ENCODE peak calls at places on chromosome 5, in eight cellular contexts. One of them, this sample, is unnamed.

GRCh38 chr5:68343421-68343826 is 127.9 kb downstream of the PIK3R1 start:
- DNase-seq in MM.1S: peak
- DNase-seq in NCI-H345: no peak
- DNase-seq in activated T-cell treated with anti-CD3 and anti-CD28 coated beads, Interleukin-2, amount 50 U/mL, for 1 hour: no peak
- DNase-seq in Right ventricle myocardium superior: no peak
- DNase-seq in H7: no peak
- DNase-seq in adipocyte: peak
- DNase-seq in neural progenitor cell: no peak
- DNase-seq in this sample: no peak

GRCh38 chr5:142660196-142660595 is 25.7 kb downstream of the FGF1 start:
- DNase-seq in MM.1S: no peak
- DNase-seq in NCI-H345: no peak
- DNase-seq in activated T-cell treated with anti-CD3 and anti-CD28 coated beads, Interleukin-2, amount 50 U/mL, for 1 hour: no peak
- DNase-seq in Right ventricle myocardium superior: no peak
- DNase-seq in H7: no peak
- DNase-seq in adipocyte: no peak
- DNase-seq in neural progenitor cell: no peak
- DNase-seq in this sample: no peak

GRCh38 chr5:28779161-28779754 is 1740.9 kb upstream of the CDH9 start:
- DNase-seq in MM.1S: no peak
- DNase-seq in NCI-H345: peak
- DNase-seq in activated T-cell treated with anti-CD3 and anti-CD28 coated beads, Interleukin-2, amount 50 U/mL, for 1 hour: no peak
- DNase-seq in Right ventricle myocardium superior: no peak
- DNase-seq in H7: peak
- DNase-seq in adipocyte: no peak
- DNase-seq in neural progenitor cell: peak
- DNase-seq in this sample: no peak

GRCh38 chr5:93243481-93243880 is 337.5 kb downstream of the NR2F1-AS1 start:
- DNase-seq in MM.1S: no peak
- DNase-seq in NCI-H345: no peak
- DNase-seq in activated T-cell treated with anti-CD3 and anti-CD28 coated beads, Interleukin-2, amount 50 U/mL, for 1 hour: no peak
- DNase-seq in Right ventricle myocardium superior: no peak
- DNase-seq in H7: no peak
- DNase-seq in adipocyte: no peak
- DNase-seq in neural progenitor cell: no peak
- DNase-seq in this sample: no peak

GRCh38 chr5:1409386-1410110 is 35.7 kb downstream of the SLC6A3 start:
- DNase-seq in MM.1S: peak
- DNase-seq in NCI-H345: no peak
- DNase-seq in activated T-cell treated with anti-CD3 and anti-CD28 coated beads, Interleukin-2, amount 50 U/mL, for 1 hour: peak
- DNase-seq in Right ventricle myocardium superior: peak
- DNase-seq in H7: peak
- DNase-seq in adipocyte: peak
- DNase-seq in neural progenitor cell: peak
- DNase-seq in this sample: peak

GRCh38 chr5:92886751-92887150 is 694.3 kb downstream of the NR2F1-AS1 start:
- DNase-seq in MM.1S: peak
- DNase-seq in NCI-H345: no peak
- DNase-seq in activated T-cell treated with anti-CD3 and anti-CD28 coated beads, Interleukin-2, amount 50 U/mL, for 1 hour: no peak
- DNase-seq in Right ventricle myocardium superior: no peak
- DNase-seq in H7: no peak
- DNase-seq in adipocyte: no peak
- DNase-seq in neural progenitor cell: no peak
- DNase-seq in this sample: no peak

GRCh38 chr5:22850981-22851380 is 2.2 kb downstream of the CDH12 start:
- DNase-seq in MM.1S: no peak
- DNase-seq in NCI-H345: no peak
- DNase-seq in activated T-cell treated with anti-CD3 and anti-CD28 coated beads, Interleukin-2, amount 50 U/mL, for 1 hour: no peak
- DNase-seq in Right ventricle myocardium superior: no peak
- DNase-seq in H7: no peak
- DNase-seq in adipocyte: no peak
- DNase-seq in neural progenitor cell: no peak
- DNase-seq in this sample: no peak

GRCh38 chr5:81773574-81773973 is 22.7 kb upstream of the SSBP2 start:
- DNase-seq in MM.1S: peak
- DNase-seq in NCI-H345: no peak
- DNase-seq in activated T-cell treated with anti-CD3 and anti-CD28 coated beads, Interleukin-2, amount 50 U/mL, for 1 hour: no peak
- DNase-seq in Right ventricle myocardium superior: no peak
- DNase-seq in H7: no peak
- DNase-seq in adipocyte: no peak
- DNase-seq in neural progenitor cell: no peak
- DNase-seq in this sample: no peak

GRCh38 chr5:52864884-52865283 is 77.2 kb downstream of the ITGA1 start:
- DNase-seq in MM.1S: no peak
- DNase-seq in NCI-H345: no peak
- DNase-seq in activated T-cell treated with anti-CD3 and anti-CD28 coated beads, Interleukin-2, amount 50 U/mL, for 1 hour: no peak
- DNase-seq in Right ventricle myocardium superior: no peak
- DNase-seq in H7: no peak
- DNase-seq in adipocyte: peak
- DNase-seq in neural progenitor cell: no peak
- DNase-seq in this sample: no peak

GRCh38 chr5:151164687-151165392 is 7.3 kb upstream of the ANXA6 start:
- DNase-seq in MM.1S: peak
- DNase-seq in NCI-H345: peak
- DNase-seq in activated T-cell treated with anti-CD3 and anti-CD28 coated beads, Interleukin-2, amount 50 U/mL, for 1 hour: peak
- DNase-seq in Right ventricle myocardium superior: peak
- DNase-seq in H7: peak
- DNase-seq in adipocyte: peak
- DNase-seq in neural progenitor cell: peak
- DNase-seq in this sample: peak

GRCh38 chr5:120605325-120606079 is 141.4 kb downstream of the PRR16 start:
- DNase-seq in MM.1S: no peak
- DNase-seq in NCI-H345: no peak
- DNase-seq in activated T-cell treated with anti-CD3 and anti-CD28 coated beads, Interleukin-2, amount 50 U/mL, for 1 hour: no peak
- DNase-seq in Right ventricle myocardium superior: no peak
- DNase-seq in H7: no peak
- DNase-seq in adipocyte: peak
- DNase-seq in neural progenitor cell: no peak
- DNase-seq in this sample: no peak

GRCh38 chr5:168528521-168529360 is at the start of gene FBLL1:
- DNase-seq in MM.1S: no peak
- DNase-seq in NCI-H345: peak
- DNase-seq in activated T-cell treated with anti-CD3 and anti-CD28 coated beads, Interleukin-2, amount 50 U/mL, for 1 hour: no peak
- DNase-seq in Right ventricle myocardium superior: no peak
- DNase-seq in H7: peak
- DNase-seq in adipocyte: peak
- DNase-seq in neural progenitor cell: peak
- DNase-seq in this sample: peak

GRCh38 chr5:125237026-125237425 is 490.6 kb upstream of the ZNF608 start:
- DNase-seq in MM.1S: no peak
- DNase-seq in NCI-H345: no peak
- DNase-seq in activated T-cell treated with anti-CD3 and anti-CD28 coated beads, Interleukin-2, amount 50 U/mL, for 1 hour: no peak
- DNase-seq in Right ventricle myocardium superior: no peak
- DNase-seq in H7: peak
- DNase-seq in adipocyte: no peak
- DNase-seq in neural progenitor cell: no peak
- DNase-seq in this sample: no peak

GRCh38 chr5:132704875-132705274 is 31.1 kb downstream of the IL4 start:
- DNase-seq in MM.1S: no peak
- DNase-seq in NCI-H345: no peak
- DNase-seq in activated T-cell treated with anti-CD3 and anti-CD28 coated beads, Interleukin-2, amount 50 U/mL, for 1 hour: no peak
- DNase-seq in Right ventricle myocardium superior: no peak
- DNase-seq in H7: no peak
- DNase-seq in adipocyte: peak
- DNase-seq in neural progenitor cell: no peak
- DNase-seq in this sample: no peak

GRCh38 chr5:62385816-62386400 is 17.8 kb downstream of the DIMT1 start:
- DNase-seq in MM.1S: no peak
- DNase-seq in NCI-H345: no peak
- DNase-seq in activated T-cell treated with anti-CD3 and anti-CD28 coated beads, Interleukin-2, amount 50 U/mL, for 1 hour: no peak
- DNase-seq in Right ventricle myocardium superior: no peak
- DNase-seq in H7: no peak
- DNase-seq in adipocyte: no peak
- DNase-seq in neural progenitor cell: no peak
- DNase-seq in this sample: no peak

GRCh38 chr5:74801197-74801596 is 34.1 kb downstream of the NSA2 start:
- DNase-seq in MM.1S: no peak
- DNase-seq in NCI-H345: no peak
- DNase-seq in activated T-cell treated with anti-CD3 and anti-CD28 coated beads, Interleukin-2, amount 50 U/mL, for 1 hour: no peak
- DNase-seq in Right ventricle myocardium superior: no peak
- DNase-seq in H7: no peak
- DNase-seq in adipocyte: no peak
- DNase-seq in neural progenitor cell: no peak
- DNase-seq in this sample: no peak

GRCh38 chr5:159174511-159175168 is 34.7 kb downstream of the RNF145 start:
- DNase-seq in MM.1S: no peak
- DNase-seq in NCI-H345: no peak
- DNase-seq in activated T-cell treated with anti-CD3 and anti-CD28 coated beads, Interleukin-2, amount 50 U/mL, for 1 hour: no peak
- DNase-seq in Right ventricle myocardium superior: no peak
- DNase-seq in H7: no peak
- DNase-seq in adipocyte: no peak
- DNase-seq in neural progenitor cell: no peak
- DNase-seq in this sample: no peak

GRCh38 chr5:33513786-33514185 is 73.0 kb downstream of the TARS1 start:
- DNase-seq in MM.1S: no peak
- DNase-seq in NCI-H345: no peak
- DNase-seq in activated T-cell treated with anti-CD3 and anti-CD28 coated beads, Interleukin-2, amount 50 U/mL, for 1 hour: no peak
- DNase-seq in Right ventricle myocardium superior: no peak
- DNase-seq in H7: no peak
- DNase-seq in adipocyte: peak
- DNase-seq in neural progenitor cell: no peak
- DNase-seq in this sample: no peak

GRCh38 chr5:126605525-126605924 is 4.8 kb downstream of the PHAX start:
- DNase-seq in MM.1S: no peak
- DNase-seq in NCI-H345: no peak
- DNase-seq in activated T-cell treated with anti-CD3 and anti-CD28 coated beads, Interleukin-2, amount 50 U/mL, for 1 hour: no peak
- DNase-seq in Right ventricle myocardium superior: no peak
- DNase-seq in H7: no peak
- DNase-seq in adipocyte: no peak
- DNase-seq in neural progenitor cell: no peak
- DNase-seq in this sample: no peak

GRCh38 chr5:37839441-37840035 is 303 bp downstream of the GDNF start:
- DNase-seq in MM.1S: peak
- DNase-seq in NCI-H345: peak
- DNase-seq in activated T-cell treated with anti-CD3 and anti-CD28 coated beads, Interleukin-2, amount 50 U/mL, for 1 hour: no peak
- DNase-seq in Right ventricle myocardium superior: peak
- DNase-seq in H7: peak
- DNase-seq in adipocyte: peak
- DNase-seq in neural progenitor cell: peak
- DNase-seq in this sample: peak

GRCh38 chr5:60403343-60404006 is 296.5 kb downstream of the DEPDC1B start:
- DNase-seq in MM.1S: no peak
- DNase-seq in NCI-H345: no peak
- DNase-seq in activated T-cell treated with anti-CD3 and anti-CD28 coated beads, Interleukin-2, amount 50 U/mL, for 1 hour: no peak
- DNase-seq in Right ventricle myocardium superior: no peak
- DNase-seq in H7: no peak
- DNase-seq in adipocyte: no peak
- DNase-seq in neural progenitor cell: no peak
- DNase-seq in this sample: no peak

GRCh38 chr5:150402226-150402773 is 10.4 kb downstream of the CD74 start:
- DNase-seq in MM.1S: no peak
- DNase-seq in NCI-H345: no peak
- DNase-seq in activated T-cell treated with anti-CD3 and anti-CD28 coated beads, Interleukin-2, amount 50 U/mL, for 1 hour: no peak
- DNase-seq in Right ventricle myocardium superior: no peak
- DNase-seq in H7: peak
- DNase-seq in adipocyte: no peak
- DNase-seq in neural progenitor cell: no peak
- DNase-seq in this sample: no peak

GRCh38 chr5:129622531-129622930 is 125.4 kb upstream of the MINAR2 start:
- DNase-seq in MM.1S: no peak
- DNase-seq in NCI-H345: no peak
- DNase-seq in activated T-cell treated with anti-CD3 and anti-CD28 coated beads, Interleukin-2, amount 50 U/mL, for 1 hour: no peak
- DNase-seq in Right ventricle myocardium superior: no peak
- DNase-seq in H7: no peak
- DNase-seq in adipocyte: no peak
- DNase-seq in neural progenitor cell: no peak
- DNase-seq in this sample: no peak

GRCh38 chr5:6404129-6404528 is 25.8 kb upstream of the MED10 start:
- DNase-seq in MM.1S: peak
- DNase-seq in NCI-H345: no peak
- DNase-seq in activated T-cell treated with anti-CD3 and anti-CD28 coated beads, Interleukin-2, amount 50 U/mL, for 1 hour: no peak
- DNase-seq in Right ventricle myocardium superior: no peak
- DNase-seq in H7: no peak
- DNase-seq in adipocyte: no peak
- DNase-seq in neural progenitor cell: no peak
- DNase-seq in this sample: no peak

GRCh38 chr5:138180183-138180782 is 1.4 kb downstream of the KIF20A start:
- DNase-seq in MM.1S: peak
- DNase-seq in NCI-H345: peak
- DNase-seq in activated T-cell treated with anti-CD3 and anti-CD28 coated beads, Interleukin-2, amount 50 U/mL, for 1 hour: no peak
- DNase-seq in Right ventricle myocardium superior: no peak
- DNase-seq in H7: no peak
- DNase-seq in adipocyte: peak
- DNase-seq in neural progenitor cell: peak
- DNase-seq in this sample: no peak

GRCh38 chr5:57408714-57409113 is 73.9 kb downstream of the ACTBL2 start:
- DNase-seq in MM.1S: no peak
- DNase-seq in NCI-H345: no peak
- DNase-seq in activated T-cell treated with anti-CD3 and anti-CD28 coated beads, Interleukin-2, amount 50 U/mL, for 1 hour: no peak
- DNase-seq in Right ventricle myocardium superior: no peak
- DNase-seq in H7: no peak
- DNase-seq in adipocyte: peak
- DNase-seq in neural progenitor cell: no peak
- DNase-seq in this sample: no peak

GRCh38 chr5:53547226-53547625 is 13.2 kb upstream of the NDUFS4 start:
- DNase-seq in MM.1S: no peak
- DNase-seq in NCI-H345: no peak
- DNase-seq in activated T-cell treated with anti-CD3 and anti-CD28 coated beads, Interleukin-2, amount 50 U/mL, for 1 hour: no peak
- DNase-seq in Right ventricle myocardium superior: no peak
- DNase-seq in H7: no peak
- DNase-seq in adipocyte: no peak
- DNase-seq in neural progenitor cell: no peak
- DNase-seq in this sample: no peak

GRCh38 chr5:154084255-154084654 is 45.5 kb downstream of the MFAP3 start:
- DNase-seq in MM.1S: no peak
- DNase-seq in NCI-H345: no peak
- DNase-seq in activated T-cell treated with anti-CD3 and anti-CD28 coated beads, Interleukin-2, amount 50 U/mL, for 1 hour: no peak
- DNase-seq in Right ventricle myocardium superior: no peak
- DNase-seq in H7: no peak
- DNase-seq in adipocyte: no peak
- DNase-seq in neural progenitor cell: peak
- DNase-seq in this sample: no peak

GRCh38 chr5:147835386-147835798 is 3.9 kb upstream of the SPINK1 start:
- DNase-seq in MM.1S: no peak
- DNase-seq in NCI-H345: peak
- DNase-seq in activated T-cell treated with anti-CD3 and anti-CD28 coated beads, Interleukin-2, amount 50 U/mL, for 1 hour: no peak
- DNase-seq in Right ventricle myocardium superior: no peak
- DNase-seq in H7: no peak
- DNase-seq in adipocyte: peak
- DNase-seq in neural progenitor cell: no peak
- DNase-seq in this sample: no peak

GRCh38 chr5:10987881-10988504 is 227.0 kb upstream of the DAP start:
- DNase-seq in MM.1S: peak
- DNase-seq in NCI-H345: peak
- DNase-seq in activated T-cell treated with anti-CD3 and anti-CD28 coated beads, Interleukin-2, amount 50 U/mL, for 1 hour: peak
- DNase-seq in Right ventricle myocardium superior: peak
- DNase-seq in H7: peak
- DNase-seq in adipocyte: peak
- DNase-seq in neural progenitor cell: peak
- DNase-seq in this sample: peak

GRCh38 chr5:120464627-120465280 is 654 bp downstream of the PRR16 start:
- DNase-seq in MM.1S: no peak
- DNase-seq in NCI-H345: no peak
- DNase-seq in activated T-cell treated with anti-CD3 and anti-CD28 coated beads, Interleukin-2, amount 50 U/mL, for 1 hour: peak
- DNase-seq in Right ventricle myocardium superior: peak
- DNase-seq in H7: peak
- DNase-seq in adipocyte: peak
- DNase-seq in neural progenitor cell: peak
- DNase-seq in this sample: peak

GRCh38 chr5:173123416-173123815 is 20.9 kb upstream of the BNIP1 start:
- DNase-seq in MM.1S: no peak
- DNase-seq in NCI-H345: no peak
- DNase-seq in activated T-cell treated with anti-CD3 and anti-CD28 coated beads, Interleukin-2, amount 50 U/mL, for 1 hour: no peak
- DNase-seq in Right ventricle myocardium superior: no peak
- DNase-seq in H7: no peak
- DNase-seq in adipocyte: peak
- DNase-seq in neural progenitor cell: no peak
- DNase-seq in this sample: no peak

GRCh38 chr5:68112658-68113057 is 102.9 kb upstream of the PIK3R1 start:
- DNase-seq in MM.1S: no peak
- DNase-seq in NCI-H345: no peak
- DNase-seq in activated T-cell treated with anti-CD3 and anti-CD28 coated beads, Interleukin-2, amount 50 U/mL, for 1 hour: no peak
- DNase-seq in Right ventricle myocardium superior: no peak
- DNase-seq in H7: no peak
- DNase-seq in adipocyte: no peak
- DNase-seq in neural progenitor cell: no peak
- DNase-seq in this sample: no peak

GRCh38 chr5:633521-633955 is 21.4 kb downstream of the CEP72 start:
- DNase-seq in MM.1S: no peak
- DNase-seq in NCI-H345: no peak
- DNase-seq in activated T-cell treated with anti-CD3 and anti-CD28 coated beads, Interleukin-2, amount 50 U/mL, for 1 hour: peak
- DNase-seq in Right ventricle myocardium superior: no peak
- DNase-seq in H7: no peak
- DNase-seq in adipocyte: no peak
- DNase-seq in neural progenitor cell: peak
- DNase-seq in this sample: no peak

This sample was measured in WTC11.